ENCODE peak calls at places on chromosome 10, in eight cellular contexts. One of them, this sample, is unnamed.

GRCh38 chr10:72170263-72170662 is 45.5 kb upstream of the ANAPC16 start:
- DNase-seq in AG10803: no peak
- DNase-seq in WERI-Rb-1: no peak
- DNase-seq in epithelial cell of esophagus: peak
- DNase-seq in MM.1S: no peak
- DNase-seq in heart left ventricle: no peak
- DNase-seq in foreskin fibroblast: no peak
- DNase-seq in lower lobe of right lung: peak
- DNase-seq in this sample: peak

GRCh38 chr10:44300666-44301649 is 83.9 kb downstream of the CXCL12 start:
- DNase-seq in AG10803: peak
- DNase-seq in WERI-Rb-1: no peak
- DNase-seq in epithelial cell of esophagus: peak
- DNase-seq in MM.1S: no peak
- DNase-seq in heart left ventricle: peak
- DNase-seq in foreskin fibroblast: peak
- DNase-seq in lower lobe of right lung: no peak
- DNase-seq in this sample: no peak

GRCh38 chr10:94093286-94093905 is 99.7 kb downstream of the PLCE1 start:
- DNase-seq in AG10803: peak
- DNase-seq in WERI-Rb-1: peak
- DNase-seq in epithelial cell of esophagus: peak
- DNase-seq in MM.1S: no peak
- DNase-seq in heart left ventricle: no peak
- DNase-seq in foreskin fibroblast: no peak
- DNase-seq in lower lobe of right lung: no peak
- DNase-seq in this sample: no peak

GRCh38 chr10:75654171-75654772 is 222.8 kb downstream of the LRMDA start:
- DNase-seq in AG10803: peak
- DNase-seq in WERI-Rb-1: no peak
- DNase-seq in epithelial cell of esophagus: peak
- DNase-seq in MM.1S: no peak
- DNase-seq in heart left ventricle: no peak
- DNase-seq in foreskin fibroblast: no peak
- DNase-seq in lower lobe of right lung: no peak
- DNase-seq in this sample: no peak

GRCh38 chr10:33314788-33315561 is 19.5 kb downstream of the NRP1 start:
- DNase-seq in AG10803: no peak
- DNase-seq in WERI-Rb-1: no peak
- DNase-seq in epithelial cell of esophagus: peak
- DNase-seq in MM.1S: no peak
- DNase-seq in heart left ventricle: no peak
- DNase-seq in foreskin fibroblast: no peak
- DNase-seq in lower lobe of right lung: no peak
- DNase-seq in this sample: no peak

GRCh38 chr10:79479283-79479909 is 32.9 kb upstream of the EIF5AL1 start:
- DNase-seq in AG10803: peak
- DNase-seq in WERI-Rb-1: no peak
- DNase-seq in epithelial cell of esophagus: no peak
- DNase-seq in MM.1S: no peak
- DNase-seq in heart left ventricle: no peak
- DNase-seq in foreskin fibroblast: no peak
- DNase-seq in lower lobe of right lung: no peak
- DNase-seq in this sample: no peak

GRCh38 chr10:120209124-120209523 is 247.9 kb upstream of the PLPP4 start:
- DNase-seq in AG10803: no peak
- DNase-seq in WERI-Rb-1: no peak
- DNase-seq in epithelial cell of esophagus: no peak
- DNase-seq in MM.1S: no peak
- DNase-seq in heart left ventricle: no peak
- DNase-seq in foreskin fibroblast: no peak
- DNase-seq in lower lobe of right lung: no peak
- DNase-seq in this sample: no peak

GRCh38 chr10:58778966-58779365 is 266.3 kb downstream of the BICC1 start:
- DNase-seq in AG10803: peak
- DNase-seq in WERI-Rb-1: no peak
- DNase-seq in epithelial cell of esophagus: no peak
- DNase-seq in MM.1S: no peak
- DNase-seq in heart left ventricle: no peak
- DNase-seq in foreskin fibroblast: no peak
- DNase-seq in lower lobe of right lung: no peak
- DNase-seq in this sample: no peak

GRCh38 chr10:93204494-93205485 is 131.1 kb downstream of the CYP26A1 start:
- DNase-seq in AG10803: no peak
- DNase-seq in WERI-Rb-1: no peak
- DNase-seq in epithelial cell of esophagus: no peak
- DNase-seq in MM.1S: no peak
- DNase-seq in heart left ventricle: no peak
- DNase-seq in foreskin fibroblast: no peak
- DNase-seq in lower lobe of right lung: no peak
- DNase-seq in this sample: no peak

GRCh38 chr10:49619613-49620012 is 5.8 kb downstream of the CHAT start:
- DNase-seq in AG10803: no peak
- DNase-seq in WERI-Rb-1: no peak
- DNase-seq in epithelial cell of esophagus: no peak
- DNase-seq in MM.1S: no peak
- DNase-seq in heart left ventricle: no peak
- DNase-seq in foreskin fibroblast: no peak
- DNase-seq in lower lobe of right lung: no peak
- DNase-seq in this sample: no peak

GRCh38 chr10:125955766-125956165 is 59.4 kb downstream of the FANK1 start:
- DNase-seq in AG10803: no peak
- DNase-seq in WERI-Rb-1: no peak
- DNase-seq in epithelial cell of esophagus: no peak
- DNase-seq in MM.1S: no peak
- DNase-seq in heart left ventricle: no peak
- DNase-seq in foreskin fibroblast: no peak
- DNase-seq in lower lobe of right lung: no peak
- DNase-seq in this sample: no peak

GRCh38 chr10:125967533-125967932 is 71.2 kb downstream of the FANK1 start:
- DNase-seq in AG10803: no peak
- DNase-seq in WERI-Rb-1: no peak
- DNase-seq in epithelial cell of esophagus: peak
- DNase-seq in MM.1S: no peak
- DNase-seq in heart left ventricle: no peak
- DNase-seq in foreskin fibroblast: no peak
- DNase-seq in lower lobe of right lung: no peak
- DNase-seq in this sample: no peak

GRCh38 chr10:125964558-125964957 is 68.2 kb downstream of the FANK1 start:
- DNase-seq in AG10803: no peak
- DNase-seq in WERI-Rb-1: no peak
- DNase-seq in epithelial cell of esophagus: no peak
- DNase-seq in MM.1S: no peak
- DNase-seq in heart left ventricle: no peak
- DNase-seq in foreskin fibroblast: no peak
- DNase-seq in lower lobe of right lung: no peak
- DNase-seq in this sample: no peak

GRCh38 chr10:125962200-125962599 is 65.8 kb downstream of the FANK1 start:
- DNase-seq in AG10803: no peak
- DNase-seq in WERI-Rb-1: no peak
- DNase-seq in epithelial cell of esophagus: no peak
- DNase-seq in MM.1S: no peak
- DNase-seq in heart left ventricle: no peak
- DNase-seq in foreskin fibroblast: no peak
- DNase-seq in lower lobe of right lung: no peak
- DNase-seq in this sample: no peak

GRCh38 chr10:125961743-125962142 is 65.4 kb downstream of the FANK1 start:
- DNase-seq in AG10803: no peak
- DNase-seq in WERI-Rb-1: no peak
- DNase-seq in epithelial cell of esophagus: no peak
- DNase-seq in MM.1S: no peak
- DNase-seq in heart left ventricle: no peak
- DNase-seq in foreskin fibroblast: no peak
- DNase-seq in lower lobe of right lung: no peak
- DNase-seq in this sample: no peak
- TF ChIP-seq CTCF in AG10803: no peak
- TF ChIP-seq CTCF in WERI-Rb-1: peak
- TF ChIP-seq CTCF in epithelial cell of esophagus: no peak
- TF ChIP-seq CTCF in MM.1S: no peak
- TF ChIP-seq CTCF in heart left ventricle: no peak
- TF ChIP-seq CTCF in foreskin fibroblast: no peak
- TF ChIP-seq CTCF in lower lobe of right lung: no peak
- TF ChIP-seq CTCF in this sample: no peak

DNA sequence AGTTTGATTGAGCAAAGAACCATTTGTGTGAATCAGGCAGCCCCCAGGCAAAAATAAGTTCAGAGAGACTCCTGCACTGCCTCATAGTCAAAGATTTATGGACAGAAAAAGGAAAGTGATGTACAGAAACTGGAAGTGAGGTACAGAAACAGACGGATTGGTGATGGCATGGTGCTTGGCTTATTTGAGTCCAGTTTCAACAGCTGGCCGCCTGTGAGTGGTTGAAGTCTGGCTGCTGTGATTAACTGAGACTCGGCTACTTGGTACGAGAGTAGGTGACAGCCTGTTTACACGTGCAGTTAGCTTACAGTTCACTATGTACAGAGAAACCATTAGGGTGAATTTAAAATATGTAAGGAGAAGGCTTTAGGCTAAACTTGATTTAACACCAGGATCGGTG is 4.9 kb upstream of the MSMB start:
- DNase-seq in AG10803: no peak
- DNase-seq in WERI-Rb-1: no peak
- DNase-seq in epithelial cell of esophagus: peak
- DNase-seq in MM.1S: no peak
- DNase-seq in heart left ventricle: no peak
- DNase-seq in foreskin fibroblast: no peak
- DNase-seq in lower lobe of right lung: no peak
- DNase-seq in this sample: no peak
- TF ChIP-seq CTCF in AG10803: no peak
- TF ChIP-seq CTCF in WERI-Rb-1: no peak
- TF ChIP-seq CTCF in epithelial cell of esophagus: no peak
- TF ChIP-seq CTCF in MM.1S: no peak
- TF ChIP-seq CTCF in heart left ventricle: no peak
- TF ChIP-seq CTCF in foreskin fibroblast: no peak
- TF ChIP-seq CTCF in lower lobe of right lung: no peak
- TF ChIP-seq CTCF in this sample: no peak

DNA sequence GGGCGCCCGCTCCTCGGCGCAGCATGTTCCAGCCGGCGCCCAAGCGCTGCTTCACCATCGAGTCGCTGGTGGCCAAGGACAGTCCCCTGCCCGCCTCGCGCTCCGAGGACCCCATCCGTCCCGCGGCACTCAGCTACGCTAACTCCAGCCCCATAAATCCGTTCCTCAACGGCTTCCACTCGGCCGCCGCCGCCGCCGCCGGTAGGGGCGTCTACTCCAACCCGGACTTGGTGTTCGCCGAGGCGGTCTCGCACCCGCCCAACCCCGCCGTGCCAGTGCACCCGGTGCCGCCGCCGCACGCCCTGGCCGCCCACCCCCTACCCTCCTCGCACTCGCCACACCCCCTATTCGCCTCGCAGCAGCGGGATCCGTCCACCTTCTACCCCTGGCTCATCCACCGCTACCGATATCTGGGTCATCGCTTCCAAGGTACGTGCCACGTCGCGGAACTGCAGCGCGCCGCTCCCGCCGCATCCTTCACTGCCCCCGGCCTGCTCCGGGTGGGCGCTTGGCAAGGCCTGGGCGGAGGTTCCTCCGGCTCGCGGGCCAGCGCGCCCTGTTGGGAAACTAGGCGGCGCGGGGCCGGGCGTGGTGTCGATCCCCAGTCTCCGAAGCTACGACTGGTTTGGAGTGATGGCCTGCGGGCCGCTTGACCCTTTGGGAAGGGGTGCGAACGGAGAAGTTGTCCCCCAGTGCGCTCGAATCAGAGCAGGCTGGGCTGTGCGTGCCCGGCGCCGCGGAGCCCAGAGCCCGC is 876 bp downstream of the EMX2 start:
- DNase-seq in AG10803: peak
- DNase-seq in WERI-Rb-1: peak
- DNase-seq in epithelial cell of esophagus: peak
- DNase-seq in MM.1S: no peak
- DNase-seq in heart left ventricle: no peak
- DNase-seq in foreskin fibroblast: peak
- DNase-seq in lower lobe of right lung: no peak
- DNase-seq in this sample: no peak
- TF ChIP-seq CTCF in AG10803: no peak
- TF ChIP-seq CTCF in WERI-Rb-1: peak
- TF ChIP-seq CTCF in epithelial cell of esophagus: no peak
- TF ChIP-seq CTCF in MM.1S: no peak
- TF ChIP-seq CTCF in heart left ventricle: no peak
- TF ChIP-seq CTCF in foreskin fibroblast: peak
- TF ChIP-seq CTCF in lower lobe of right lung: no peak
- TF ChIP-seq CTCF in this sample: no peak

GRCh38 chr10:15370741-15371701 is at the start of gene FAM171A1:
- DNase-seq in AG10803: peak
- DNase-seq in WERI-Rb-1: peak
- DNase-seq in epithelial cell of esophagus: peak
- DNase-seq in MM.1S: peak
- DNase-seq in heart left ventricle: peak
- DNase-seq in foreskin fibroblast: peak
- DNase-seq in lower lobe of right lung: peak
- DNase-seq in this sample: peak
- TF ChIP-seq CTCF in AG10803: peak
- TF ChIP-seq CTCF in WERI-Rb-1: peak
- TF ChIP-seq CTCF in epithelial cell of esophagus: no peak
- TF ChIP-seq CTCF in MM.1S: peak
- TF ChIP-seq CTCF in heart left ventricle: peak
- TF ChIP-seq CTCF in foreskin fibroblast: no peak
- TF ChIP-seq CTCF in lower lobe of right lung: no peak
- TF ChIP-seq CTCF in this sample: no peak

DNA sequence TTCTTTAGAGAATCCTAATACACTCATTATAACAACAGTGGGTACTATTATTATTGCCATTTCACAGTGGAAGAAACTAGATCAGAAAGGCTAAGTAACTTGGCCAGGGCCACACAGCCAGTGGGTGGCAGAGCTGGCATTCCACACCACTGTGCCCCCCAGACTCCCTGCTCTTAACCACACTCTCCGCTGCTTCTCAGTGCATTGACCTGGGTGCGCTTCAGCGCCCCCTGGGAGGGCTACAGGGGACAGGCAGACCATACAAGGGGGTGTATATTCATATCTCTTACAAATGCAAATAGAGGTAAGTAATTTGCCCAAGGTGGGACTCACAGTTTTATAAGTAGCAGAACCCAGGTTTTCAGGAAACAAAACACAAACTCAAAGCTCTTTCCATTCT is 77.0 kb upstream of the NMT2 start:
- DNase-seq in AG10803: no peak
- DNase-seq in WERI-Rb-1: no peak
- DNase-seq in epithelial cell of esophagus: no peak
- DNase-seq in MM.1S: no peak
- DNase-seq in heart left ventricle: no peak
- DNase-seq in foreskin fibroblast: no peak
- DNase-seq in lower lobe of right lung: no peak
- DNase-seq in this sample: no peak
- TF ChIP-seq CTCF in AG10803: no peak
- TF ChIP-seq CTCF in WERI-Rb-1: peak
- TF ChIP-seq CTCF in epithelial cell of esophagus: no peak
- TF ChIP-seq CTCF in MM.1S: peak
- TF ChIP-seq CTCF in heart left ventricle: no peak
- TF ChIP-seq CTCF in foreskin fibroblast: peak
- TF ChIP-seq CTCF in lower lobe of right lung: peak
- TF ChIP-seq CTCF in this sample: no peak